ENCODE peak calls at places on chromosomes 13 and 19, in six cellular contexts. One of them, this sample, is unnamed.

GRCh38 chr13:74015137-74015536 is 119.1 kb downstream of the KLF12 start:
- DNase-seq in GM12891: no peak
- DNase-seq in GM12865: peak
- DNase-seq in fibroblast of gingiva: no peak
- DNase-seq in ELR: peak
- DNase-seq in midbrain: no peak
- DNase-seq in this sample: no peak

GRCh38 chr19:6556480-6556879 is 25.7 kb downstream of the TNFSF9 start:
- DNase-seq in GM12891: no peak
- DNase-seq in GM12865: peak
- DNase-seq in fibroblast of gingiva: no peak
- DNase-seq in ELR: peak
- DNase-seq in midbrain: no peak
- DNase-seq in this sample: no peak

GRCh38 chr13:26476111-26476743 is 81.3 kb upstream of the WASF3 start:
- DNase-seq in GM12891: no peak
- DNase-seq in GM12865: no peak
- DNase-seq in fibroblast of gingiva: no peak
- DNase-seq in ELR: peak
- DNase-seq in midbrain: no peak
- DNase-seq in this sample: no peak

GRCh38 chr13:108345016-108345415 is 75.5 kb downstream of the TNFSF13B start:
- DNase-seq in GM12891: no peak
- DNase-seq in GM12865: no peak
- DNase-seq in fibroblast of gingiva: no peak
- DNase-seq in ELR: no peak
- DNase-seq in midbrain: no peak
- DNase-seq in this sample: no peak

GRCh38 chr13:23578411-23579071 is 8.3 kb downstream of the TNFRSF19 start:
- DNase-seq in GM12891: peak
- DNase-seq in GM12865: peak
- DNase-seq in fibroblast of gingiva: peak
- DNase-seq in ELR: peak
- DNase-seq in midbrain: peak
- DNase-seq in this sample: peak

GRCh38 chr19:38554676-38555141 is 63.0 kb downstream of the MAP4K1 start:
- DNase-seq in GM12891: no peak
- DNase-seq in GM12865: no peak
- DNase-seq in fibroblast of gingiva: no peak
- DNase-seq in ELR: no peak
- DNase-seq in midbrain: no peak
- DNase-seq in this sample: no peak

GRCh38 chr19:28966737-28967401 is 246.1 kb downstream of the UQCRFS1 start:
- DNase-seq in GM12891: no peak
- DNase-seq in GM12865: no peak
- DNase-seq in fibroblast of gingiva: no peak
- DNase-seq in ELR: no peak
- DNase-seq in midbrain: no peak
- DNase-seq in this sample: no peak

GRCh38 chr13:98890186-98890585 is 87.7 kb downstream of the DOCK9 start:
- DNase-seq in GM12891: no peak
- DNase-seq in GM12865: no peak
- DNase-seq in fibroblast of gingiva: peak
- DNase-seq in ELR: peak
- DNase-seq in midbrain: peak
- DNase-seq in this sample: peak

GRCh38 chr19:23686622-23687423 is at the start of gene ZNF675:
- DNase-seq in GM12891: peak
- DNase-seq in GM12865: peak
- DNase-seq in fibroblast of gingiva: peak
- DNase-seq in ELR: peak
- DNase-seq in midbrain: peak
- DNase-seq in this sample: peak

GRCh38 chr19:1811472-1811894 is 593 bp downstream of the ATP8B3 start:
- DNase-seq in GM12891: no peak
- DNase-seq in GM12865: no peak
- DNase-seq in fibroblast of gingiva: peak
- DNase-seq in ELR: peak
- DNase-seq in midbrain: no peak
- DNase-seq in this sample: peak

GRCh38 chr19:1691589-1692290 is 39.3 kb upstream of the TCF3 start:
- DNase-seq in GM12891: no peak
- DNase-seq in GM12865: no peak
- DNase-seq in fibroblast of gingiva: no peak
- DNase-seq in ELR: no peak
- DNase-seq in midbrain: no peak
- DNase-seq in this sample: no peak

GRCh38 chr19:29483641-29483920 is 42.2 kb upstream of the VSTM2B start:
- DNase-seq in GM12891: no peak
- DNase-seq in GM12865: no peak
- DNase-seq in fibroblast of gingiva: no peak
- DNase-seq in ELR: no peak
- DNase-seq in midbrain: no peak
- DNase-seq in this sample: no peak